ENCODE peak calls at places on chromosomes 3 and 15, in eight cellular contexts. I is NCI-H510A, L is GM23338, K is heart right ventricle, D is activated T-cell treated with anti-CD3 and anti-CD28 coated beads for 4 hours, Y is SJSA1, N is germinal center, M is fibroblast of the conjunctiva. H is an unnamed sample.

GRCh38 chr3:72571052-72571451 is 277.2 kb downstream of the SHQ1 start:
- DNase-seq in I (no peak), L (no peak), K (no peak), D (no peak), Y (no peak), N (no peak), M (no peak), H (no peak)

GRCh38 chr3:24929521-24929920 is 434.9 kb upstream of the THRB start:
- DNase-seq in I (no peak), L (no peak), K (no peak), D (no peak), Y (no peak), N (no peak), M (no peak), H (no peak)

GRCh38 chr15:34693053-34693744 is 61.6 kb downstream of the GJD2 start:
- DNase-seq in I (no peak), L (no peak), K (no peak), D (no peak), Y (no peak), N (no peak), M (no peak), H (no peak)

GRCh38 chr15:57418640-57419039 is 42.3 kb downstream of the CGNL1 start:
- DNase-seq in I (no peak), L (no peak), K (no peak), D (no peak), Y (no peak), N (no peak), M (no peak), H (no peak)

GRCh38 chr3:30448946-30449686 is 157.3 kb upstream of the TGFBR2 start:
- DNase-seq in I (no peak), L (no peak), K (no peak), D (no peak), Y (no peak), N (no peak), M (no peak), H (no peak)

GRCh38 chr15:63244976-63245645 is 32.3 kb upstream of the APH1B start:
- DNase-seq in I (no peak), L (no peak), K (no peak), D (no peak), Y (no peak), N (no peak), M (no peak), H (no peak)

GRCh38 chr3:136818851-136819783 is at the start of gene SLC35G2:
- DNase-seq in I (peak), L (peak), K (peak), D (peak), Y (peak), N (peak), M (peak), H (peak)

GRCh38 chr15:81098884-81099601 is 35.0 kb upstream of the CFAP161 start:
- DNase-seq in I (no peak), L (no peak), K (peak), D (no peak), Y (no peak), N (no peak), M (no peak), H (no peak)

GRCh38 chr15:41490355-41490754 is 3.3 kb upstream of the ITPKA start:
- DNase-seq in I (no peak), L (no peak), K (no peak), D (no peak), Y (peak), N (no peak), M (peak), H (no peak)

GRCh38 chr3:126309861-126310655 is 47.1 kb downstream of the KLF15 start:
- DNase-seq in I (no peak), L (no peak), K (no peak), D (no peak), Y (no peak), N (no peak), M (no peak), H (no peak)

GRCh38 chr3:182621435-182622240 is 171.7 kb upstream of the ATP11B start:
- DNase-seq in I (no peak), L (peak), K (no peak), D (no peak), Y (no peak), N (no peak), M (no peak), H (peak)

GRCh38 chr15:61598655-61599054 is 369.6 kb upstream of the RORA start:
- DNase-seq in I (no peak), L (no peak), K (no peak), D (no peak), Y (no peak), N (no peak), M (no peak), H (no peak)

GRCh38 chr3:139836656-139837464 is 98.1 kb upstream of the CLSTN2 start:
- DNase-seq in I (no peak), L (no peak), K (no peak), D (no peak), Y (no peak), N (no peak), M (no peak), H (no peak)

GRCh38 chr3:148861277-148861869 is 3.7 kb upstream of the CPA3 start:
- DNase-seq in I (no peak), L (peak), K (no peak), D (no peak), Y (no peak), N (peak), M (peak), H (peak)

GRCh38 chr15:79970921-79971434 is at the start of gene BCL2A1:
- DNase-seq in I (no peak), L (no peak), K (no peak), D (peak), Y (no peak), N (peak), M (peak), H (no peak)

GRCh38 chr3:48692551-48692950 is 6.8 kb upstream of the NCKIPSD start:
- DNase-seq in I (no peak), L (no peak), K (no peak), D (no peak), Y (no peak), N (no peak), M (no peak), H (no peak)

GRCh38 chr15:86540840-86541467 is 461.3 kb downstream of the AGBL1 start:
- DNase-seq in I (no peak), L (no peak), K (no peak), D (no peak), Y (no peak), N (no peak), M (no peak), H (no peak)

GRCh38 chr3:34683851-34684250 is 885.4 kb downstream of the PDCD6IP start:
- DNase-seq in I (peak), L (peak), K (peak), D (no peak), Y (no peak), N (no peak), M (peak), H (peak)

GRCh38 chr3:38638354-38638753 is 11.1 kb downstream of the SCN5A start:
- DNase-seq in I (no peak), L (no peak), K (no peak), D (no peak), Y (no peak), N (no peak), M (no peak), H (no peak)

GRCh38 chr3:55091381-55092225 is 163.7 kb upstream of the LRTM1 start:
- DNase-seq in I (no peak), L (no peak), K (no peak), D (no peak), Y (no peak), N (no peak), M (peak), H (no peak)

GRCh38 chr15:32844118-32844711 is 126.4 kb downstream of the GREM1 start:
- DNase-seq in I (no peak), L (peak), K (no peak), D (no peak), Y (no peak), N (peak), M (no peak), H (peak)

GRCh38 chr3:65356331-65357286 is 668.8 kb upstream of the ADAMTS9 start:
- DNase-seq in I (no peak), L (peak), K (peak), D (no peak), Y (no peak), N (no peak), M (no peak), H (no peak)

GRCh38 chr3:49876567-49876966 is 6.9 kb upstream of the CAMKV start:
- DNase-seq in I (no peak), L (no peak), K (no peak), D (no peak), Y (no peak), N (no peak), M (no peak), H (no peak)

GRCh38 chr15:89657691-89658200 is 2.5 kb upstream of the KIF7 start:
- DNase-seq in I (no peak), L (no peak), K (no peak), D (no peak), Y (no peak), N (no peak), M (no peak), H (no peak)

GRCh38 chr3:111824351-111824750 is 34.7 kb upstream of the PHLDB2 start:
- DNase-seq in I (no peak), L (no peak), K (no peak), D (no peak), Y (no peak), N (no peak), M (no peak), H (no peak)

GRCh38 chr3:179100652-179101051 is 29.0 kb upstream of the ZMAT3 start:
- DNase-seq in I (no peak), L (no peak), K (no peak), D (no peak), Y (no peak), N (no peak), M (no peak), H (no peak)

GRCh38 chr3:181695661-181696491 is 15.8 kb upstream of the SOX2 start:
- DNase-seq in I (no peak), L (no peak), K (no peak), D (no peak), Y (no peak), N (no peak), M (no peak), H (peak)

GRCh38 chr3:188153498-188153948 is 434 bp upstream of the LPP start:
- DNase-seq in I (peak), L (peak), K (peak), D (peak), Y (peak), N (peak), M (peak), H (no peak)

GRCh38 chr15:101500865-101501551 is 11.5 kb upstream of the PCSK6 start:
- DNase-seq in I (no peak), L (no peak), K (no peak), D (no peak), Y (peak), N (no peak), M (no peak), H (no peak)

GRCh38 chr3:7000501-7000900 is 139.6 kb downstream of the GRM7 start:
- DNase-seq in I (no peak), L (no peak), K (no peak), D (no peak), Y (no peak), N (no peak), M (no peak), H (no peak)

GRCh38 chr3:141412936-141413354 is 44.6 kb downstream of the ZBTB38 start:
- DNase-seq in I (no peak), L (no peak), K (peak), D (no peak), Y (peak), N (no peak), M (peak), H (no peak)

GRCh38 chr15:101020945-101021344 is 101.8 kb downstream of the LRRK1 start:
- DNase-seq in I (no peak), L (no peak), K (no peak), D (no peak), Y (peak), N (no peak), M (no peak), H (no peak)

GRCh38 chr15:82139823-82140268 is 94.0 kb upstream of the MEX3B start:
- DNase-seq in I (no peak), L (peak), K (no peak), D (no peak), Y (no peak), N (peak), M (peak), H (peak)